ENCODE peak calls at places on chromosomes 16 and 17, in seven cellular contexts. N is transverse colon, D is SK-N-SH, W is GM23338, X is stomach, M is suprapubic skin, G is breast epithelium. C is an unnamed sample.
A peak's percentile ranks its signal among the peaks of the same experiment; 100 is the strongest.

GRCh38 chr16:877242-878065 is 76.9 kb upstream of the GNG13 start:
- DNase-seq in W (no peak), N (no peak), G (no peak), D (no peak), M (no peak), X (no peak), C (peak; percentile 30)

GRCh38 chr16:22664561-22664997 is 149.4 kb upstream of the HS3ST2 start:
- DNase-seq in D (no peak), M (peak; percentile 21), W (no peak), G (no peak), N (no peak), X (no peak), C (no peak)

GRCh38 chr16:19105131-19105530 is 8.6 kb upstream of the ITPRIPL2 start:
- DNase-seq in D (no peak), N (no peak), G (no peak), M (peak; percentile 44), W (no peak), X (no peak), C (no peak)

GRCh38 chr16:70800306-70800705 is 652 bp downstream of the VAC14 start:
- DNase-seq in N (no peak), W (peak; percentile 19), M (no peak), G (no peak), X (no peak), D (no peak), C (no peak)

GRCh38 chr17:9241371-9241712 is 220.0 kb downstream of the NTN1 start:
- DNase-seq in M (no peak), G (no peak), D (peak; percentile 68), N (peak; percentile 26), W (no peak), X (peak; percentile 28), C (peak; percentile 87)

GRCh38 chr17:46742539-46743270 is 75.8 kb downstream of the WNT3 start:
- DNase-seq in M (no peak), G (no peak), N (no peak), D (no peak), X (no peak), W (no peak), C (no peak)

GRCh38 chr16:59632266-59632855 is 898.2 kb upstream of the GOT2 start:
- DNase-seq in W (no peak), N (no peak), X (no peak), M (no peak), G (no peak), D (no peak), C (no peak)

GRCh38 chr16:30997000-30997886 is 12.2 kb downstream of the HSD3B7 start:
- DNase-seq in M (peak; percentile 93), N (peak; percentile 87), D (peak; percentile 97), W (peak; percentile 93), X (peak; percentile 83), G (peak; percentile 84), C (peak; percentile 95)

GRCh38 chr16:57740423-57741071 is 5.0 kb downstream of the KATNB1 start:
- DNase-seq in X (no peak), N (no peak), D (no peak), G (no peak), W (no peak), M (peak; percentile 79), C (no peak)

GRCh38 chr16:11949527-11949926 is 7.7 kb upstream of the NPIPB2 start:
- DNase-seq in D (peak; percentile 68), G (no peak), M (peak; percentile 34), N (peak; percentile 23), X (no peak), W (peak; percentile 84), C (no peak)

GRCh38 chr16:46748775-46749705 is 896 bp upstream of the MYLK3 start:
- DNase-seq in D (peak; percentile 30), M (no peak), N (no peak), W (no peak), G (no peak), X (no peak), C (peak; percentile 38)

GRCh38 chr17:15928286-15928785 is 16.6 kb upstream of the ADORA2B start:
- DNase-seq in G (no peak), D (no peak), X (no peak), W (no peak), N (no peak), M (no peak), C (peak; percentile 61)

GRCh38 chr17:9105068-9105868 is 84.0 kb downstream of the NTN1 start:
- DNase-seq in W (no peak), D (no peak), M (no peak), X (no peak), G (no peak), N (no peak), C (no peak)

GRCh38 chr16:2514333-2515179 is 804 bp downstream of the ATP6V0C start:
- DNase-seq in D (no peak), X (peak; percentile 43), N (no peak), M (peak; percentile 80), G (no peak), W (peak; percentile 52), C (peak; percentile 77)

GRCh38 chr16:50711862-50712567 is 18.6 kb downstream of the NOD2 start:
- DNase-seq in W (no peak), X (no peak), N (no peak), D (peak; percentile 89), G (peak; percentile 41), M (no peak), C (peak; percentile 82)

GRCh38 chr17:77404812-77405581 is 264.2 kb downstream of the SEC14L1 start:
- DNase-seq in W (no peak), G (no peak), M (no peak), N (peak; percentile 75), D (no peak), X (peak; percentile 56), C (no peak)

GRCh38 chr17:39209317-39210092 is 9.4 kb downstream of the RPL19 start:
- DNase-seq in M (no peak), N (peak; percentile 70), W (peak; percentile 77), X (peak; percentile 67), G (no peak), D (peak; percentile 78), C (peak; percentile 95)

GRCh38 chr16:17161034-17161433 is 309.7 kb downstream of the XYLT1 start:
- DNase-seq in M (no peak), X (no peak), W (peak; percentile 30), G (no peak), D (no peak), N (no peak), C (no peak)

GRCh38 chr16:70750893-70751467 is 50.0 kb downstream of the VAC14 start:
- DNase-seq in G (no peak), W (no peak), N (peak; percentile 63), X (peak; percentile 47), D (no peak), M (no peak), C (peak; percentile 95)

GRCh38 chr16:82835487-82836160 is 208.9 kb downstream of the CDH13 start:
- DNase-seq in G (no peak), D (no peak), X (no peak), N (no peak), M (no peak), W (peak; percentile 3), C (no peak)

GRCh38 chr17:63571632-63572310 is 21.5 kb downstream of the DCAF7 start:
- DNase-seq in X (no peak), G (no peak), N (no peak), W (no peak), D (no peak), M (no peak), C (no peak)

GRCh38 chr16:82846806-82847205 is 220.0 kb downstream of the CDH13 start:
- DNase-seq in W (no peak), N (no peak), G (no peak), D (no peak), X (no peak), M (no peak), C (no peak)

GRCh38 chr16:27754788-27755690 is 205.1 kb downstream of the KATNIP start:
- DNase-seq in D (no peak), X (no peak), M (no peak), G (no peak), W (no peak), N (no peak), C (no peak)

GRCh38 chr17:18159551-18160120 is 24.0 kb upstream of the ALKBH5 start:
- DNase-seq in W (no peak), D (no peak), G (no peak), N (no peak), M (no peak), X (no peak), C (no peak)

GRCh38 chr17:50692448-50693040 is 15.2 kb downstream of the ANKRD40 start:
- DNase-seq in W (no peak), D (no peak), N (no peak), X (no peak), M (no peak), G (no peak), C (no peak)

GRCh38 chr17:59572301-59572924 is 7.0 kb downstream of the DHX40 start:
- DNase-seq in M (no peak), N (no peak), W (no peak), G (no peak), D (no peak), X (no peak), C (no peak)

GRCh38 chr16:48432136-48432535 is 46.9 kb upstream of the SIAH1 start:
- DNase-seq in N (peak; percentile 29), M (no peak), X (no peak), W (peak; percentile 21), G (no peak), D (no peak), C (no peak)
- H3K4me1 ChIP-seq in N (no peaks in the 10 kb centered on the region), M (no peaks in the 10 kb centered on the region), X (peaks cover 8% of the 10 kb centered on the region), W (peaks cover 10% of the 10 kb centered on the region), G (no peaks in the 10 kb centered on the region), D (no peaks in the 10 kb centered on the region), C (no peaks in the 10 kb centered on the region)

DNA sequence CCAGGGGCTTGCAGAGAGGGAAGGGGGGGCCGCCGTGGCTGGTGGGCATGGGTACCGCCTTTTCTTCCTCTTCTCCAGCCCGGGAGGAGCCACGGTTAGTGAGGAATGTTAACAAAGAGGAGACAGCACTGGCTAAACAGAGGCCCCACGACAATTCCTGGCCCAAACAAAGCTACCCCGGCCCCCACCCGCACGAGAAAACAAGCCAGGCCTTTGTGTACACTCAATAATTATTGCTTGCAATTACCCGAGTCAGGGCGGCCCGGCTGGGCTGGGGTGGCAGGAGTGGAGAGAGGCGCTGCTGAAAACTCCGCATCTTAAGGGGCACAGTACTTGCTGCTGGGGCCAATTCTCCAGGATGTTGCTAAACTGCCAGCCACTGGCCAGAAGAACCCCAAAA is 56.4 kb downstream of the IRX5 start:
- DNase-seq in N (no peak), D (no peak), X (no peak), G (no peak), M (no peak), W (no peak), C (no peak)
- TF ChIP-seq POLR2AphosphoS5 in N (no peak), D (no peak), X (no peak), G (no peak), M (no peak), W (no peak), C (no peak)

DNA sequence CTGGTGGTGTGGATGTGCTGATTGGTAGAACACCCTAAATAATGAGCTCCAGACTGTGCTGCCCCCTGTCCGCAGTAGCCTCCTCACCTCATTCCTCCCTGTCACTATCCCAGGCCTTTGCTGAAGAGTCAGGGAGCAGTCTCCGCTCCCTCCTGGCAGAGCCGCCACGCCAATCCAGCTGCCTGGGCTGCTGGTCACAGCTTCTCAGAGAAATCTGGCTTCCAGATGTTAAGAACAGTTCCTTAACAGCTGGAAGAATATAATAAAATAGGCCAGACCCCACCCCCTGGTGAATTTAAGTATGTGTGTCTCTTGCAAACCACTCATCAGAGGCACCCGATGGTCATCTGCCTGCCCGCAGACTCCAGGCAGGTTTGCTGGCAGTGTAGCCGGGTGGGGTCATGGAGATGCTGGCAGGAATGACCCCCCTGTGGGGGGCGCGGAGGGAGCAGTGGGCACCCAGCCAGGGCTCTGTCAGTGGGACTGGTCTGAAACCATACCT is 161.0 kb downstream of the CCDC182 start:
- DNase-seq in G (no peak), X (no peak), W (no peak), M (no peak), N (no peak), D (peak; percentile 83), C (no peak)
- H3K4me1 ChIP-seq in G (no peaks in the 10 kb centered on the region), X (no peaks in the 10 kb centered on the region), W (no peaks in the 10 kb centered on the region), M (no peaks in the 10 kb centered on the region), N (no peaks in the 10 kb centered on the region), D (peaks cover 13% of the 10 kb centered on the region), C (peaks cover 7% of the 10 kb centered on the region)

GRCh38 chr17:29614345-29615047 is 8.2 kb downstream of the CORO6 start:
- DNase-seq in W (peak; percentile 16), G (no peak), D (peak; percentile 36), M (no peak), N (no peak), X (no peak), C (no peak)
- TF ChIP-seq POLR2AphosphoS5 in W (no peak), G (no peak), D (no peak), M (no peak), N (no peak), X (no peak), C (no peak)

C was measured in sigmoid colon.